ENCODE peak calls at places on chromosome 17, in five cellular contexts. H is spleen; B is lung; G is naive thymus-derived CD4-positive, alpha-beta T cell; L is HepG2. A is an unnamed sample.

GRCh38 chr17:71635187-71635586 is 485.6 kb upstream of the SOX9 start:
- DNase-seq in H (no peak), B (no peak), G (no peak), L (no peak), A (no peak)

GRCh38 chr17:73393962-73394361 is 82.2 kb upstream of the CDC42EP4 start:
- DNase-seq in H (peak; percentile 70), B (no peak), G (no peak), L (peak; percentile 20), A (no peak)

GRCh38 chr17:82275326-82275725 is 1.8 kb upstream of the CSNK1D start:
- DNase-seq in H (peak; percentile 66), B (no peak), G (no peak), L (no peak), A (no peak)

GRCh38 chr17:58318627-58319180 is 9.9 kb downstream of the TSPOAP1 start:
- DNase-seq in H (peak; percentile 48), B (no peak), G (no peak), L (no peak), A (no peak)

GRCh38 chr17:15354256-15354655 is 12.9 kb upstream of the TEKT3 start:
- DNase-seq in H (no peak), B (no peak), G (no peak), L (peak; percentile 47), A (no peak)

GRCh38 chr17:57601328-57601727 is 143.8 kb downstream of the CCDC182 start:
- DNase-seq in H (no peak), B (no peak), G (no peak), L (no peak), A (no peak)

GRCh38 chr17:18257268-18257681 is 1.3 kb downstream of the FLII start:
- DNase-seq in H (no peak), B (peak; percentile 50), G (no peak), L (peak; percentile 26), A (no peak)

GRCh38 chr17:2841606-2842005 is 45.4 kb downstream of the RAP1GAP2 start:
- DNase-seq in H (no peak), B (no peak), G (no peak), L (no peak), A (no peak)

GRCh38 chr17:2195729-2196128 is 107.9 kb downstream of the SMG6 start:
- DNase-seq in H (no peak), B (no peak), G (no peak), L (no peak), A (no peak)

GRCh38 chr17:61926831-61927210 is 961 bp downstream of the INTS2 start:
- DNase-seq in H (no peak), B (no peak), G (no peak), L (no peak), A (no peak)

GRCh38 chr17:27565874-27566672 is 64.9 kb upstream of the LGALS9 start:
- DNase-seq in H (peak; percentile 53), B (no peak), G (no peak), L (no peak), A (no peak)

GRCh38 chr17:58329035-58329807 is 626 bp upstream of the TSPOAP1 start:
- DNase-seq in H (peak; percentile 93), B (peak; percentile 56), G (peak; percentile 56), L (peak; percentile 38), A (no peak)

GRCh38 chr17:9982159-9982558 is 77.1 kb upstream of the RCVRN start:
- DNase-seq in H (no peak), B (no peak), G (no peak), L (peak; percentile 2), A (no peak)

GRCh38 chr17:38730526-38731379 is 612 bp downstream of the CISD3 start:
- DNase-seq in H (peak; percentile 87), B (peak; percentile 82), G (no peak), L (peak; percentile 90), A (peak; percentile 36)

GRCh38 chr17:44795928-44796327 is 34.2 kb downstream of the GJC1 start:
- DNase-seq in H (no peak), B (no peak), G (no peak), L (no peak), A (no peak)

GRCh38 chr17:18377437-18378204 is at the start of gene EVPLL:
- DNase-seq in H (peak; percentile 83), B (peak; percentile 85), G (no peak), L (no peak), A (no peak)

GRCh38 chr17:65750678-65751077 is 189.2 kb upstream of the AXIN2 start:
- DNase-seq in H (no peak), B (peak; percentile 75), G (peak; percentile 66), L (peak; percentile 99), A (no peak)

GRCh38 chr17:78375401-78376079 is 2.9 kb upstream of the PGS1 start:
- DNase-seq in H (peak; percentile 84), B (peak; percentile 73), G (no peak), L (peak; percentile 89), A (no peak)
- H3K27ac ChIP-seq in H (peak overlapping the region; percentile 99), B (peak overlapping the region; percentile 76), G (no peak overlapping the region), L (peak overlapping the region; percentile 10), A (no peak overlapping the region)

GRCh38 chr17:36198831-36199465 is 2.4 kb upstream of the CCL3L1 start:
- DNase-seq in H (no peak), B (no peak), G (no peak), L (no peak), A (no peak)
- H3K27ac ChIP-seq in H (peak overlapping the region; percentile 50), B (no peak overlapping the region), G (no peak overlapping the region), L (no peak overlapping the region), A (no peak overlapping the region)

GRCh38 chr17:4394208-4395110 is 28.0 kb upstream of the UBE2G1 start:
- DNase-seq in H (no peak), B (no peak), G (no peak), L (no peak), A (no peak)
- H3K27ac ChIP-seq in H (no peak overlapping the region), B (no peak overlapping the region), G (no peak overlapping the region), L (no peak overlapping the region), A (no peak overlapping the region)

DNA sequence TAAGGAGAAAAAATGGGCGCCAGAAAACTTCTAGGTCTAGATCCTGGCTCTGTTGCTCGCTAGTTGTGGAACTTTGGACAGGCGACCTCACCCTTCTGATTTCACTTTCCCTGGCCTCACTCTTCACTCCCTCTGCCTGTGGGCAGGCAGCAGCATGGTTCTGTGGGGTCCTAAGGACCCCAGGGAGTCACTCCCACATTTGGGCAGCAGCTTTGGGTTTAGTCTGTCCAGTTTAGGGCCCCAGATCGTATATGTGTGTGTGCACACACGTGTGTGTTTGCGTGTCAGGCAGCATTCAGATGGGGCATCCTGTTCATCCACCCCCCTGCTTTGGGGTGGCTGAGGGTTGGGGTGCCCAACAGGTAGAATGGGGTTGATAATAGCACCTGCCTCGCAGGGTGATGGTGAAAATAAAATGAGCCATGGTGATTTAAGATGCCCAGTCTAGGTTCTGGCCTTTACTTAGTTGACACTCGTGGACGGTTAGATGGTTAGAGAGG is 102.2 kb downstream of the RAB11FIP4 start:
- DNase-seq in H (no peak), B (no peak), G (no peak), L (no peak), A (no peak)
- H3K27ac ChIP-seq in H (peak overlapping the region; percentile 92), B (peak overlapping the region; percentile 66), G (peak overlapping the region; percentile 90), L (peak overlapping the region; percentile 8), A (no peak overlapping the region)

GRCh38 chr17:75514299-75515228 is 773 bp downstream of the CASKIN2 start:
- DNase-seq in H (peak; percentile 84), B (peak; percentile 38), G (no peak), L (no peak), A (no peak)

GRCh38 chr17:75513667-75514052 is 1.7 kb downstream of the CASKIN2 start:
- DNase-seq in H (peak; percentile 69), B (no peak), G (no peak), L (no peak), A (no peak)

GRCh38 chr17:75511270-75511609 is 4.1 kb downstream of the CASKIN2 start:
- DNase-seq in H (no peak), B (no peak), G (no peak), L (no peak), A (no peak)

GRCh38 chr17:75511610-75512575 is 3.4 kb downstream of the CASKIN2 start:
- DNase-seq in H (peak; percentile 71), B (peak; percentile 84), G (no peak), L (peak; percentile 93), A (no peak)

DNA sequence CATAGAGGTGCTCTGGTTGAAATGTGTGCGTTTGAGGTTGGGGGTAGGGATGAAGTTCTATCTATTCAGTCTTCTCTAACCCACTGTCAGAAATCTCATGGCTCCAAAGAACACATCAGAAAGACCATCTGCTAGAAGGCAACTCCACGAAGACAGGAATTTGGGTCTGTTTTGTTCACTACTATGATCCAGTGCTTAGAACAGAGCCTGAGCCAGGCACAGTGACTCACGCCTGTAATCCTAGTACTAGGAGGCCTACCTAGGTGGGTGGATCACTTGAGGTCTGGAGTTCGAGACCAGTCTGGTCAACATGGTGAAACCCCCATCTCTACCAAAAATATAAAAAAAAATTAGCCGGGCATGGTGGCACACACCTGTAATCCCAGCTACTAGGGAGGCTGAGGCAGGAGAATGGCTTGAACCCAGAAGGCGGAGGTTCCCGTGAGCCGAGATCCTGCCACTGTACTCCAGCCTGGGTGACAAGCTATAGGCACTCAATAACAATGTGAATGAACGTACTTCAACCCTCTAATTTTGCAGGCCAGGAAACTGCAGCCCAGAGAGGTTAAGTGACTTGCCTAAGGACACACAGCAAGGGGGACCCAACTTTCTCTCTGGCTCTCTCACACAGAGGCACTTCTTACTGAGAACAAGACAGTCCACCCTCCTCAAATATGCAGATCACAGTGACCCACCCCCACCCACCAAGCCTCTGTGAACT is 2.2 kb downstream of the CASKIN2 start:
- DNase-seq in H (no peak), B (no peak), G (no peak), L (no peak), A (no peak)
- H3K27ac ChIP-seq in H (peak overlapping the region; percentile 85), B (peak overlapping the region; percentile 87), G (no peak overlapping the region), L (peak overlapping the region; percentile 73), A (peak overlapping the region; percentile 91)

A was measured in substantia nigra.